ENCODE peak calls at places on chromosomes 4 and X, in nine cellular contexts. B is endothelial cell of umbilical vein, G is transverse colon, K is breast epithelium, A is body of pancreas, R is right lobe of liver, Q is K562, J is gastrocnemius medialis, O is A549. P is an unnamed sample.
A peak's percentile ranks its signal among the peaks of the same experiment; 100 is the strongest.

GRCh38 chr4:143599827-143600226 is 86.3 kb downstream of the SMARCA5 start:
- DNase-seq in O (no peak), A (no peak), R (no peak), K (no peak), G (no peak), J (no peak), B (no peak), Q (no peak), P (no peak)

GRCh38 chr4:47729086-47729763 is 108.6 kb downstream of the CORIN start:
- DNase-seq in G (no peak), O (no peak), A (no peak), R (no peak), K (no peak), Q (no peak), B (no peak), J (no peak), P (no peak)

GRCh38 chr4:74202062-74202586 is 44.2 kb downstream of the MTHFD2L start:
- DNase-seq in Q (no peak), O (peak; percentile 58), R (no peak), B (no peak), K (no peak), G (no peak), A (no peak), J (no peak), P (no peak)

GRCh38 chrX:10111364-10112148 is 45.2 kb upstream of the CLCN4 start:
- DNase-seq in R (no peak), K (no peak), B (peak; percentile 17), G (peak; percentile 56), A (no peak), Q (no peak), J (no peak), O (no peak), P (peak; percentile 75)

GRCh38 chrX:76279007-76279406 is 106.1 kb downstream of the PBDC1 start:
- DNase-seq in Q (peak; percentile 44), G (peak; percentile 27), J (peak; percentile 11), A (peak; percentile 30), R (no peak), B (peak; percentile 40), O (peak; percentile 58), K (no peak), P (peak; percentile 22)

GRCh38 chrX:125604448-125604847 is 284.8 kb downstream of the TEX13C start:
- DNase-seq in G (no peak), A (no peak), O (no peak), R (no peak), Q (no peak), B (no peak), J (no peak), K (no peak), P (no peak)

GRCh38 chrX:155767101-155767878 is 113.9 kb upstream of the VAMP7 start:
- DNase-seq in B (peak; percentile 74), J (peak; percentile 57), R (peak; percentile 10), G (peak; percentile 60), K (no peak), A (peak; percentile 14), O (peak; percentile 84), Q (peak; percentile 84), P (peak; percentile 36)

GRCh38 chrX:21745756-21746155 is 12.2 kb downstream of the SMPX start:
- DNase-seq in K (no peak), G (peak; percentile 28), A (peak; percentile 25), O (peak; percentile 24), J (peak; percentile 42), Q (peak; percentile 26), B (peak; percentile 24), R (peak; percentile 28), P (no peak)

GRCh38 chrX:41045960-41046567 is 39.2 kb upstream of the USP9X start:
- DNase-seq in A (peak; percentile 17), O (peak; percentile 48), Q (peak; percentile 32), G (peak; percentile 13), K (no peak), B (peak; percentile 28), J (peak; percentile 11), R (no peak), P (no peak)

GRCh38 chrX:68084765-68085164 is 348.5 kb downstream of the OPHN1 start:
- DNase-seq in A (no peak), O (no peak), J (peak; percentile 13), K (no peak), R (no peak), B (no peak), G (no peak), Q (no peak), P (peak; percentile 37)

GRCh38 chr4:108360857-108361820 is 192.4 kb upstream of the LEF1 start:
- DNase-seq in O (no peak), A (no peak), B (no peak), R (no peak), J (no peak), K (no peak), G (no peak), Q (peak; percentile 48), P (no peak)

GRCh38 chr4:170111546-170111945 is 21.8 kb upstream of the AADAT start:
- DNase-seq in B (no peak), Q (no peak), O (no peak), G (no peak), A (no peak), K (no peak), R (no peak), J (no peak), P (no peak)

GRCh38 chr4:122710434-122711308 is 21.8 kb upstream of the BBS12 start:
- DNase-seq in B (peak; percentile 59), K (no peak), A (no peak), G (no peak), R (no peak), Q (no peak), J (no peak), O (no peak), P (no peak)

GRCh38 chr4:1574601-1575417 is 109.3 kb downstream of the FAM53A start:
- DNase-seq in Q (no peak), G (peak; percentile 33), B (no peak), K (no peak), J (no peak), R (no peak), A (no peak), O (no peak), P (no peak)

GRCh38 chr4:152146244-152146643 is 385.4 kb upstream of the GATB start:
- DNase-seq in A (no peak), R (no peak), O (no peak), K (no peak), J (no peak), G (no peak), Q (no peak), B (no peak), P (no peak)
- H3K4me1 ChIP-seq in A (peaks cover 9% of the 10 kb centered on the region), R (no peaks in the 10 kb centered on the region), O (no peaks in the 10 kb centered on the region), K (no peaks in the 10 kb centered on the region), J (no peaks in the 10 kb centered on the region), G (no peaks in the 10 kb centered on the region), Q (no peaks in the 10 kb centered on the region), B (no peaks in the 10 kb centered on the region), P (no peaks in the 10 kb centered on the region)

DNA sequence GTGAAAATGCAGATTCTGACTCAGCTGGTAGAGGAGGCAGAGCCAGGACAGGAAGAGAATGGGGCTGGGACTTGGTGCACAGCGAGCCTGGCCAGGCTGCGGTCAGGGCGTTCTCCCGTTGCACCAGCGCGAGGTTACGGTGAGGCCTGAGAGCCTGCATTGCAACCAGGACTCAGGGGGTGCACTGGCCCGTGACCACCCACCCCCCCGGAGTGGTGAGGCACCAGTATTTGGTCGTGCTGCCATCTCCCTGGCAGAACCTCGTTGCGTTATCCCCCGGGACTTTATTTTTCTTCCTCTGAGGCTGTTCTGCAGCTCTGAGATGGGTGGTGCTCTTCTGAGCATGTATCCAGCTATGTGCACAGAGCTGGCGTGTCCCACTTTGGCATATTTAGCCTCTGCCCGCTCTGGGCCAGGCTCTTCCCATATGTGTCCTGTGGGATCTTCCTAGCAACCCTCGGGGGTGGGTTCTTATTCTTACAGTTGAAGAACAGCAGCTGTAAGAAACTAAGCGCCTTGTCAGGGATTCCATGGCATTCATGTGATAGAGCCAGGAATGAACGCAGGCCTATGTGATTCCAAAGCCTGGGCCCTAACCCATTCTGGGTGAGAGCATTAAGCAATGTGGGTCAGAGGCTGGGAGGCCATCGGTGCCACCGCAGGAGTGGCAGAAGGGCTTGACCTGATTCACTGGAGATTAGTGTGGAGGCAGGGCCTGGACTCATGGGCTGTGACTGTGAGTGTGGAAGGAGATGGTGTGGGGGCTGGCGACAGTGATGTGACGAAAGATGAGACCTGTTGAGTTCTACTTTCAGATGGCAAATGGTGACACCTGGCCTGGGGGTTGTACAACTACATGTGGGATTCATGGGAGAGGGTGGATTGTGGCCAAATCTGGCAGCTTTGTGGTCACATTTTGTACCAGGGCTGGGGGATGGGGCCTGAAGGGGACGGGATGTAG is 3.1 kb downstream of the TADA2B start:
- DNase-seq in J (peak; percentile 77), O (no peak), K (no peak), G (no peak), B (no peak), A (no peak), R (no peak), Q (no peak), P (no peak)
- H3K27ac ChIP-seq in J (peak overlapping the region; percentile 97), O (no peak overlapping the region), K (peak overlapping the region; percentile 92), G (no peak overlapping the region), B (no peak overlapping the region), A (no peak overlapping the region), R (no peak overlapping the region), Q (no peak overlapping the region), P (no peak overlapping the region)

GRCh38 chr4:99894998-99895397 is 771 bp upstream of the LAMTOR3 start:
- DNase-seq in A (no peak), K (no peak), B (no peak), Q (no peak), O (no peak), G (no peak), J (no peak), R (no peak), P (no peak)

GRCh38 chr4:99893029-99893428 is 1.2 kb downstream of the LAMTOR3 start:
- DNase-seq in G (no peak), B (no peak), K (no peak), Q (no peak), O (no peak), R (no peak), J (no peak), A (no peak), P (no peak)

GRCh38 chr4:99893991-99894981 is at the start of gene LAMTOR3:
- DNase-seq in G (peak; percentile 94), A (peak; percentile 92), K (peak; percentile 85), Q (peak; percentile 93), B (peak; percentile 83), O (peak; percentile 87), R (peak; percentile 91), J (peak; percentile 91), P (peak; percentile 87)
- TF ChIP-seq POLR2A in G (peak; percentile 76), A (peak; percentile 59), K (no peak), Q (peak; percentile 71), B (peak; percentile 36), O (peak; percentile 12), R (no peak), J (peak; percentile 29), P (peak; percentile 37)

DNA sequence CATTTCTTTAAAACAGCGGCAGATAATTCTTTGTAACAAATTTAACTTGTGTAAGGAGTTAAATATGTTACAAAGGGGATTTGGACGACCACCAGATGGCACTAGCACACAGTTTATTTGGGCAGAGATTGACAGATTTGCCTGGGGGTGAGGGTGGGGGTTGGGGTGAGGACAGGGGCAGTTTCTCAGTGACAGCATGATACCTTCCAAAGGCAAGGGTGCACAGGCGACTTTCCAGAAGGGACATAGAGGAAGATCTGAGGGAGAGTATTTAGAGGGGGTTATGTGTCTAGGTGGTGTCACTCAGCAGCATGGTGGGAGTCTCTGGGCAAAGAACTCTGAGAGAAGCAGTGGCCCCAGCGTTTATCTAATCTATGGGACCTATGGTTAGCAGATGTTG is 9.6 kb upstream of the TMA16 start:
- DNase-seq in K (no peak), R (no peak), G (peak; percentile 39), B (peak; percentile 56), J (no peak), A (peak; percentile 25), O (peak; percentile 49), Q (peak; percentile 82), P (peak; percentile 31)
- H3K4me1 ChIP-seq in K (no peaks in the 10 kb centered on the region), R (no peaks in the 10 kb centered on the region), G (no peaks in the 10 kb centered on the region), B (no peaks in the 10 kb centered on the region), J (no peaks in the 10 kb centered on the region), A (no peaks in the 10 kb centered on the region), O (no peaks in the 10 kb centered on the region), Q (no peaks in the 10 kb centered on the region), P (no peaks in the 10 kb centered on the region)

P was measured in ovary.